ENCODE peak calls at places on chromosomes 6 and 20, in five cellular contexts. M is K562, E is suprapubic skin, P is H1, O is ovary. S is an unnamed sample. For H3K4me1, the result is how much of the 10 kb centered on the place peaks cover.

GRCh38 chr6:91407706-91408105 is 820.8 kb upstream of the MAP3K7 start:
- DNase-seq in M (no peak), E (no peak), P (no peak), O (no peak), S (no peak)

GRCh38 chr6:127939442-127940066 is 38.7 kb upstream of the THEMIS start:
- DNase-seq in M (no peak), E (no peak), P (no peak), O (no peak), S (no peak)

GRCh38 chr6:158674342-158674969 is 24.6 kb downstream of the SYTL3 start:
- DNase-seq in M (no peak), E (no peak), P (no peak), O (no peak), S (no peak)

GRCh38 chr6:139372326-139373153 is 1.9 kb downstream of the CITED2 start:
- DNase-seq in M (no peak), E (no peak), P (no peak), O (no peak), S (no peak)

GRCh38 chr6:37988696-37989095 is 169.2 kb downstream of the ZFAND3 start:
- DNase-seq in M (no peak), E (no peak), P (no peak), O (no peak), S (no peak)

GRCh38 chr6:514396-514973 is 122.9 kb downstream of the IRF4 start:
- DNase-seq in M (no peak), E (no peak), P (no peak), O (no peak), S (no peak)

GRCh38 chr6:10521104-10521808 is at the start of gene GCNT2:
- DNase-seq in M (peak), E (no peak), P (peak), O (no peak), S (no peak)

GRCh38 chr6:104829183-104829958 is 30.3 kb downstream of the HACE1 start:
- DNase-seq in M (no peak), E (no peak), P (no peak), O (no peak), S (no peak)

GRCh38 chr6:95804847-95805541 is 210.8 kb upstream of the FUT9 start:
- DNase-seq in M (no peak), E (no peak), P (no peak), O (no peak), S (no peak)

GRCh38 chr6:160882741-160883340 is 108.7 kb upstream of the MAP3K4 start:
- DNase-seq in M (no peak), E (no peak), P (no peak), O (no peak), S (no peak)

GRCh38 chr20:4683261-4683660 is 38.4 kb upstream of the PRND start:
- DNase-seq in M (no peak), E (no peak), P (no peak), O (no peak), S (no peak)

GRCh38 chr6:7671076-7671475 is 54.8 kb upstream of the BMP6 start:
- DNase-seq in M (no peak), E (no peak), P (no peak), O (no peak), S (no peak)

GRCh38 chr20:25053207-25054132 is 4.5 kb downstream of the ACSS1 start:
- DNase-seq in M (no peak), E (peak), P (no peak), O (peak), S (peak)

GRCh38 chr20:49668181-49668877 is 45.3 kb downstream of the B4GALT5 start:
- DNase-seq in M (peak), E (no peak), P (no peak), O (no peak), S (no peak)

GRCh38 chr20:50085146-50085480 is 27.8 kb downstream of the UBE2V1 start:
- DNase-seq in M (no peak), E (no peak), P (no peak), O (no peak), S (no peak)

GRCh38 chr20:63145156-63145555 is 70.8 kb downstream of the YTHDF1 start:
- DNase-seq in M (no peak), E (no peak), P (no peak), O (no peak), S (no peak)

DNA sequence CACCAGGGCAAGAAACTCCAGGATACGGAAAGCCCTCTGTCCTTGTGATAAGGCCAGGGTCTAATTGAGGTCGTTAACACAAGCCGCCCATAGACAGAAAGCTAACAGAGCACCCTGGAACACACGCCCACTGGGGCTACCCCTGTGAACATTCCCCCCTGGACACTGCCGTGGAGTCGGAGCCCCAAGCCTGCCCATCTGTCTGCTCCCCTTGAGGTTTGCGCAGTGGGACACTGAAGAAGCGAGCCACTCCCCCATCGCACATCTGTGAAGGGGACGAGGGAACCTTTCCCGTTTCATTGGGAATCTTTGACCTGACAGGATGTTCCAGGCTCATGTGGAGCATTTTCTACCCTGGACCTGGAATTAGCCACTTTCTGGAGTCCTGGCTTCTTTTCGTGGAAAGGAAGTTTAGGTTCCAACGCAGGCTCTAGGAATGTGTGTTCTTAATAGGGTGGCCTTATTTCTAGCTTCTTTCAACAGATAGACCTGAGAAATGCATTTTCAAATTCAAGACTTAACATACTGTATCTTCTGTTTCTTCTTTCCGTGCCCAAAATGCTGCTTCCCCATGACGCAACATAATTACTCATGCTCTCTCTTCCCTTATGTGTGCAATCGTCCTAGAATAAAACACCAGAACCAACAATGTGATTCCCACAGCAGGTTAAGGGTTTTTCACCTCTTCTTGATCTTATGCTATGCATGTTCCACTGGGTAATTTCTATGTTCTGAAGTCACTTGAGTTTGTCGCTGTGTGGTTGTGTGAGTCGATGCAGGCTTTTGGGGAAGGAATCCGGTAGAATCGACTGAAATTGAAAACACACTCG is 161.1 kb downstream of the ERMARD start:
- DNase-seq in M (no peak), E (no peak), P (no peak), O (no peak), S (no peak)
- TF ChIP-seq CTCF in M (no peak), E (no peak), P (no peak), O (no peak), S (no peak)

GRCh38 chr20:38130687-38131587 is 34.1 kb downstream of the TGM2 start:
- DNase-seq in M (no peak), E (peak), P (no peak), O (peak), S (no peak)

GRCh38 chr20:38132910-38133501 is 32.1 kb downstream of the TGM2 start:
- DNase-seq in M (no peak), E (no peak), P (no peak), O (peak), S (no peak)

GRCh38 chr20:38129893-38130609 is 35.0 kb downstream of the TGM2 start:
- DNase-seq in M (no peak), E (peak), P (no peak), O (peak), S (no peak)

GRCh38 chr20:38132156-38132909 is 32.7 kb downstream of the TGM2 start:
- DNase-seq in M (no peak), E (peak), P (no peak), O (peak), S (no peak)

DNA sequence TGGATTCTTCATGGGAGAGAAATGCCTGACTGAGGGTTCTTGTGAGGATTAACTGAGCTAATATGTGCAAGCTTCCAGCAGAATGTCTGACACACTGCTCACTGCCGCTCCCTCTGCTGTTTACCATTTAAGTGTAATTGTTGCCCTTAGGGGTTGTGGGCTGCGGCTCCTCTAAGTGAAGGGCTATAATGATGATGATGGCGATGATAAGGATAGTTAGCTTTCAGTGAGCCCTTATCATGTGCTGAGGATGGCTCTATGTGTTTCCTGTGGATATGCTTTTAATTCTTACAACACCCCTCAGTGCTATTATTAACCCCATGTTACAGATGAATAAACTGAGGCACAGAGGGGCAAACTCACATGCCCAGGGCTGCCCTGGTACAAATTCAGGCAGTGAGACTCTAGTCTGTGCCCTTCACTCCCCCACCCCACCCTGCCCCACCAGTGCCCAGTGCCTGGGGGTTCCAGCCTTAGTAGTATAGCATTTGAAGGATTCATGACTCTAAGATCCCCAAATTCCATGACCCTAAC is 33.4 kb downstream of the TGM2 start:
- DNase-seq in M (no peak), E (peak), P (no peak), O (peak), S (no peak)
- H3K4me1 ChIP-seq in M (under half), E (under half), P (under half), O (under half), S (under half)

DNA sequence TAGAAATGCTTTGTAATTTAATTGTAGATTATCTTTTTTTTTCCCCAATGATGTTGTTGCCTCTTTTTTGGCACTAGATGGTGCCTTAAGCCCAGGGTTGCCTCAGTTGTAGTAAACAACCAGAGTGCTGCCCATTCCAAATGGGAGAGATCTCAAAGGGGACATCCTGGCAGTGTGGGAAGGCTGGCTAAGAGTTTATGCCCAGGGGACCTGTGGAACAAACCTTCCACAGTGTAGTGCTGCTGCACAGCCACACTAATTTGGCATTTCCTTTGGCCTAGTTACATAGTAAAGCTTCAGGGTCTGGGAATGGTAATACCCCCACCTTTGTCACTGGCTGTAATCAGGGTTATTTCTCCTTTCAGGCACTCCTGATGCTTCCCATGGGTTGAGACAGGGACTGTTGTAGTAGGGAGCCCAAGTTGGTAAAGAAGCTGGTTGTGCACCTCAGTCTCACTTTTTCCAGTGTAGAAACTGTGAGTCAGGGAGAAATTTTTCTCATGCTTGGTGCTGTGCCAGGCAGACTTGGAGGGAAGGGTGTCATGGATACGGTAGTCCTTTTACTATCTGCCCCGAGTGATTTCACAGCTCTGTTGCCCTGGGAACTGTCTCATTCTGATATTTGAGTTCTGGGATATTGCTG is 177.8 kb upstream of the ECI2 start:
- DNase-seq in M (no peak), E (peak), P (no peak), O (no peak), S (no peak)
- TF ChIP-seq EP300 in M (no peak), E (no peak), P (no peak), O (no peak), S (no peak)

GRCh38 chr6:52697903-52698302 is 27.0 kb downstream of the TMEM14A start:
- DNase-seq in M (no peak), E (no peak), P (no peak), O (no peak), S (no peak)
- TF ChIP-seq CTCF in M (peak), E (no peak), P (no peak), O (no peak), S (no peak)